ENCODE peak calls at places on chromosome 10, in nine cellular contexts. P is breast epithelium, F is GM23248, U is psoas muscle, Z is left ventricle myocardium inferior, H is cardiac muscle cell, J is Peyer's patch, R is PC-3, N is A549. V is an unnamed sample.

GRCh38 chr10:32347363-32347735 is 391 bp upstream of the EPC1 start:
- DNase-seq in P (no peak), F (no peak), U (no peak), Z (no peak), H (no peak), J (peak; percentile 34), R (no peak), N (no peak), V (no peak)

GRCh38 chr10:126171555-126171954 is 216.7 kb downstream of the ADAM12 start:
- DNase-seq in P (no peak), F (peak; percentile 92), U (no peak), Z (no peak), H (no peak), J (no peak), R (no peak), N (no peak), V (no peak)

GRCh38 chr10:6532321-6532720 is 47.8 kb downstream of the PRKCQ start:
- DNase-seq in P (no peak), F (no peak), U (no peak), Z (no peak), H (no peak), J (no peak), R (no peak), N (no peak), V (no peak)

GRCh38 chr10:123883921-123884320 is 7.7 kb downstream of the CPXM2 start:
- DNase-seq in P (no peak), F (no peak), U (no peak), Z (no peak), H (no peak), J (no peak), R (no peak), N (no peak), V (no peak)

GRCh38 chr10:20993387-20994170 is 96.5 kb upstream of the NEBL start:
- DNase-seq in P (no peak), F (peak; percentile 9), U (no peak), Z (no peak), H (no peak), J (no peak), R (peak; percentile 86), N (no peak), V (no peak)

GRCh38 chr10:50624866-50625491 is 1.2 kb upstream of the SGMS1 start:
- DNase-seq in P (peak; percentile 48), F (peak; percentile 89), U (peak; percentile 85), Z (peak; percentile 60), H (peak; percentile 83), J (peak; percentile 78), R (peak; percentile 93), N (peak; percentile 86), V (peak; percentile 80)

GRCh38 chr10:21524526-21525366 is 736 bp downstream of the SKIDA1 start:
- DNase-seq in P (no peak), F (peak; percentile 82), U (no peak), Z (no peak), H (peak; percentile 45), J (no peak), R (no peak), N (peak; percentile 53), V (no peak)

GRCh38 chr10:79192677-79193003 is 123.9 kb downstream of the ZMIZ1 start:
- DNase-seq in P (no peak), F (peak; percentile 88), U (peak; percentile 74), Z (no peak), H (no peak), J (no peak), R (peak; percentile 89), N (no peak), V (no peak)

GRCh38 chr10:73252445-73253225 is at the start of gene MRPS16:
- DNase-seq in P (peak; percentile 96), F (peak; percentile 99), U (peak; percentile 95), Z (peak; percentile 93), H (peak; percentile 95), J (peak; percentile 95), R (peak; percentile 100), N (peak; percentile 99), V (peak; percentile 92)

GRCh38 chr10:7480742-7481381 is 70.0 kb upstream of the SFMBT2 start:
- DNase-seq in P (no peak), F (no peak), U (no peak), Z (no peak), H (no peak), J (peak; percentile 79), R (no peak), N (no peak), V (no peak)

GRCh38 chr10:94172332-94172731 is 178.6 kb downstream of the PLCE1 start:
- DNase-seq in P (no peak), F (peak; percentile 12), U (no peak), Z (no peak), H (no peak), J (no peak), R (peak; percentile 73), N (no peak), V (no peak)

GRCh38 chr10:81575007-81575406 is 300.0 kb upstream of the NRG3 start:
- DNase-seq in P (no peak), F (no peak), U (no peak), Z (no peak), H (peak; percentile 9), J (no peak), R (no peak), N (no peak), V (no peak)

GRCh38 chr10:7734821-7735220 is 31.7 kb downstream of the ITIH2 start:
- DNase-seq in P (no peak), F (no peak), U (no peak), Z (no peak), H (no peak), J (no peak), R (no peak), N (no peak), V (no peak)

GRCh38 chr10:30581779-30582380 is 47.7 kb downstream of the LYZL2 start:
- DNase-seq in P (no peak), F (peak; percentile 61), U (no peak), Z (no peak), H (peak; percentile 50), J (no peak), R (peak; percentile 54), N (peak; percentile 72), V (peak; percentile 7)

GRCh38 chr10:35447693-35448407 is 111.5 kb downstream of the CCNY start:
- DNase-seq in P (peak; percentile 57), F (peak; percentile 70), U (no peak), Z (no peak), H (no peak), J (no peak), R (peak; percentile 91), N (peak; percentile 53), V (peak; percentile 67)

GRCh38 chr10:97868134-97868685 is 18.6 kb downstream of the GOLGA7B start:
- DNase-seq in P (no peak), F (no peak), U (no peak), Z (no peak), H (no peak), J (no peak), R (no peak), N (no peak), V (no peak)

GRCh38 chr10:97762816-97763215 is 9.0 kb downstream of the SFRP5 start:
- DNase-seq in P (peak; percentile 48), F (no peak), U (peak; percentile 34), Z (peak; percentile 26), H (peak; percentile 55), J (no peak), R (no peak), N (no peak), V (no peak)

GRCh38 chr10:58807631-58808024 is 295.0 kb downstream of the BICC1 start:
- DNase-seq in P (no peak), F (peak; percentile 89), U (no peak), Z (no peak), H (no peak), J (no peak), R (peak; percentile 98), N (peak; percentile 46), V (no peak)

GRCh38 chr10:586716-587115 is 102.8 kb downstream of the DIP2C start:
- DNase-seq in P (no peak), F (no peak), U (no peak), Z (no peak), H (no peak), J (no peak), R (no peak), N (no peak), V (no peak)

GRCh38 chr10:72328829-72329204 is 25.9 kb downstream of the DNAJB12 start:
- DNase-seq in P (no peak), F (no peak), U (no peak), Z (no peak), H (no peak), J (no peak), R (no peak), N (no peak), V (no peak)

GRCh38 chr10:14665865-14666857 is 108.5 kb downstream of the FAM107B start:
- DNase-seq in P (no peak), F (peak; percentile 34), U (no peak), Z (no peak), H (no peak), J (no peak), R (no peak), N (no peak), V (no peak)

GRCh38 chr10:17022399-17022798 is 107.2 kb downstream of the CUBN start:
- DNase-seq in P (no peak), F (no peak), U (no peak), Z (no peak), H (peak; percentile 19), J (no peak), R (no peak), N (no peak), V (no peak)
- H3K4me3 ChIP-seq in P (no peak overlapping the region), F (no peak overlapping the region), U (no peak overlapping the region), Z (peak overlapping the region; percentile 12), H (no peak overlapping the region), J (no peak overlapping the region), R (no peak overlapping the region), N (no peak overlapping the region), V (no peak overlapping the region)

DNA sequence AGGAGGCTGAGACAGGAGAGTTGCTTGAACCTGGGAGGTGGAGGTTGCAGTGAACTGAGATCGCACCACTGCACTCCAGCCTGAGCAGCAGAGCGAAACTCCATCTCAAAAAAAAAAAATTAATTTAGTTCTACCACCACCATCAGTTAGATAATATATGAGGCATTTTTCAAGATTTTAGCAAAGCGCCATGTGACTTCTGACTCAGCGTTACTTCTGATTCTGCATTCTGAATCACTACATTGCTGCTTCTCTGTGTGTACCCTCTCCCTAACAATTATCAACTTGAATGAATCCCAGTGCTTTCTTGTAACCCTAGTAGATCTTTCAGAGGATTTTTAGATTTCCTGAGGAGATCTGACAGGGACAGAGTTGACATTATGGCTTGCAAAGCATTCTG is 176.8 kb upstream of the SORCS1 start:
- DNase-seq in P (no peak), F (peak; percentile 48), U (no peak), Z (no peak), H (no peak), J (no peak), R (peak; percentile 17), N (no peak), V (no peak)
- H3K27ac ChIP-seq in P (no peak overlapping the region), F (no peak overlapping the region), U (no peak overlapping the region), Z (no peak overlapping the region), H (no peak overlapping the region), J (no peak overlapping the region), R (no peak overlapping the region), N (no peak overlapping the region), V (no peak overlapping the region)

GRCh38 chr10:85735997-85736396 is 630.6 kb downstream of the GRID1 start:
- DNase-seq in P (no peak), F (no peak), U (no peak), Z (no peak), H (no peak), J (no peak), R (no peak), N (no peak), V (no peak)

GRCh38 chr10:85741626-85742300 is 624.8 kb downstream of the GRID1 start:
- DNase-seq in P (no peak), F (no peak), U (no peak), Z (no peak), H (no peak), J (peak; percentile 16), R (no peak), N (no peak), V (no peak)
- H3K4me3 ChIP-seq in P (no peak overlapping the region), F (no peak overlapping the region), U (no peak overlapping the region), Z (no peak overlapping the region), H (no peak overlapping the region), J (no peak overlapping the region), R (no peak overlapping the region), N (no peak overlapping the region), V (peak overlapping the region; percentile 23)

GRCh38 chr10:80436459-80437098 is 17.5 kb upstream of the TSPAN14 start:
- DNase-seq in P (no peak), F (no peak), U (no peak), Z (no peak), H (no peak), J (no peak), R (no peak), N (no peak), V (no peak)
- H3K27ac ChIP-seq in P (no peak overlapping the region), F (no peak overlapping the region), U (no peak overlapping the region), Z (no peak overlapping the region), H (peak overlapping the region; percentile 43), J (no peak overlapping the region), R (no peak overlapping the region), N (no peak overlapping the region), V (no peak overlapping the region)

V was measured in CD8-positive, alpha-beta memory T cell.